ENCODE peak calls at places on chromosome 10, in seven cellular contexts. L is GM04504; Q is GM03348; V is CD4-positive, alpha-beta T cell; X is dorsolateral prefrontal cortex; I is NCI-H82; R is stimulated activated CD8-positive, alpha-beta memory T cell treated with anti-CD3 and anti-CD28 coated beads, Interleukin-4, amount 100 ng/mL, for 24 hours. G is an unnamed sample.

GRCh38 chr10:106440355-106440754 is 724.2 kb downstream of the SORCS1 start:
- DNase-seq in L (no peak), Q (no peak), V (no peak), X (no peak), I (no peak), R (no peak), G (no peak)

GRCh38 chr10:13038346-13038745 is 36.8 kb upstream of the CCDC3 start:
- DNase-seq in L (no peak), Q (no peak), V (no peak), X (no peak), I (no peak), R (no peak), G (peak)

GRCh38 chr10:119620241-119620753 is 23.5 kb upstream of the TIAL1 start:
- DNase-seq in L (no peak), Q (no peak), V (no peak), X (no peak), I (peak), R (no peak), G (peak)

GRCh38 chr10:119826777-119827176 is 45.9 kb downstream of the MCMBP start:
- DNase-seq in L (no peak), Q (no peak), V (no peak), X (no peak), I (no peak), R (no peak), G (no peak)

GRCh38 chr10:98391065-98391464 is 23.9 kb downstream of the PYROXD2 start:
- DNase-seq in L (no peak), Q (no peak), V (no peak), X (no peak), I (no peak), R (no peak), G (peak)

GRCh38 chr10:44703241-44704155 is 207.6 kb upstream of the TMEM72 start:
- DNase-seq in L (peak), Q (peak), V (no peak), X (no peak), I (no peak), R (no peak), G (no peak)

GRCh38 chr10:44786451-44786850 is 124.7 kb upstream of the TMEM72 start:
- DNase-seq in L (no peak), Q (peak), V (no peak), X (no peak), I (no peak), R (no peak), G (no peak)

GRCh38 chr10:32210306-32211045 is 136.5 kb downstream of the EPC1 start:
- DNase-seq in L (no peak), Q (peak), V (no peak), X (no peak), I (peak), R (no peak), G (peak)

GRCh38 chr10:36172054-36172531 is 530.0 kb upstream of the FZD8 start:
- DNase-seq in L (peak), Q (peak), V (no peak), X (no peak), I (no peak), R (no peak), G (no peak)

GRCh38 chr10:103493362-103493871 is at the start of gene NEURL1:
- DNase-seq in L (no peak), Q (peak), V (no peak), X (peak), I (peak), R (no peak), G (no peak)

GRCh38 chr10:30550967-30551815 is 78.4 kb downstream of the LYZL2 start:
- DNase-seq in L (no peak), Q (no peak), V (no peak), X (no peak), I (no peak), R (no peak), G (no peak)

GRCh38 chr10:126906704-126907422 is 1.6 kb downstream of the DOCK1 start:
- DNase-seq in L (no peak), Q (no peak), V (no peak), X (no peak), I (no peak), R (no peak), G (no peak)

GRCh38 chr10:15856328-15857000 is 3.8 kb downstream of the MINDY3 start:
- DNase-seq in L (no peak), Q (peak), V (no peak), X (no peak), I (no peak), R (no peak), G (no peak)

GRCh38 chr10:16652154-16652553 is 130.5 kb upstream of the C1QL3 start:
- DNase-seq in L (no peak), Q (no peak), V (no peak), X (no peak), I (no peak), R (no peak), G (no peak)

GRCh38 chr10:21737061-21737460 is 203.0 kb downstream of the MLLT10 start:
- DNase-seq in L (no peak), Q (no peak), V (no peak), X (no peak), I (no peak), R (no peak), G (peak)

GRCh38 chr10:120019568-120019967 is 127.0 kb downstream of the SEC23IP start:
- DNase-seq in L (no peak), Q (no peak), V (no peak), X (no peak), I (no peak), R (no peak), G (no peak)

GRCh38 chr10:19835952-19836351 is 19.7 kb downstream of the PLXDC2 start:
- DNase-seq in L (no peak), Q (no peak), V (no peak), X (no peak), I (no peak), R (no peak), G (no peak)

GRCh38 chr10:128070161-128070560 is 56.1 kb downstream of the MKI67 start:
- DNase-seq in L (no peak), Q (no peak), V (no peak), X (peak), I (no peak), R (no peak), G (no peak)

GRCh38 chr10:31204090-31204489 is 114.9 kb upstream of the ZEB1 start:
- DNase-seq in L (no peak), Q (no peak), V (no peak), X (no peak), I (peak), R (no peak), G (no peak)

GRCh38 chr10:44125879-44126675 is 258.8 kb downstream of the CXCL12 start:
- DNase-seq in L (peak), Q (peak), V (no peak), X (no peak), I (no peak), R (no peak), G (peak)

GRCh38 chr10:19815478-19816419 is 483 bp upstream of the PLXDC2 start:
- DNase-seq in L (no peak), Q (peak), V (no peak), X (peak), I (peak), R (no peak), G (peak)

G was measured in MV-4-11.